ENCODE peak calls at places on chromosomes 2 and 18, in four cellular contexts. D, J, V and M are unnamed samples.

GRCh38 chr2:121254748-121255147 is 30.3 kb downstream of the TFCP2L1 start:
- DNase-seq in D (peak; percentile 93), J (no peak), V (no peak), M (no peak)

GRCh38 chr2:237901932-237902846 is 42.8 kb downstream of the RAMP1 start:
- DNase-seq in D (no peak), J (no peak), V (peak; percentile 23), M (peak; percentile 45)

GRCh38 chr18:9095297-9096012 is 7.0 kb upstream of the NDUFV2 start:
- DNase-seq in D (no peak), J (no peak), V (peak; percentile 51), M (no peak)

GRCh38 chr18:6921571-6921970 is 192.1 kb downstream of the ARHGAP28 start:
- DNase-seq in D (no peak), J (no peak), V (no peak), M (no peak)

GRCh38 chr2:215900203-215900611 is 113.1 kb downstream of the MREG start:
- DNase-seq in D (no peak), J (peak; percentile 72), V (no peak), M (no peak)

GRCh38 chr18:29874519-29875098 is 1167.9 kb downstream of the DSC3 start:
- DNase-seq in D (peak; percentile 22), J (no peak), V (peak; percentile 5), M (no peak)

GRCh38 chr2:122077771-122078170 is 322.3 kb downstream of the TSN start:
- DNase-seq in D (no peak), J (no peak), V (no peak), M (no peak)

GRCh38 chr2:177812713-177813396 is 259.7 kb downstream of the PDE11A start:
- DNase-seq in D (no peak), J (no peak), V (no peak), M (no peak)

GRCh38 chr2:95287806-95288205 is 9.3 kb upstream of the KCNIP3 start:
- DNase-seq in D (no peak), J (no peak), V (no peak), M (no peak)

GRCh38 chr2:52452201-52452600 is 1315.4 kb upstream of the CHAC2 start:
- DNase-seq in D (no peak), J (no peak), V (no peak), M (no peak)

GRCh38 chr2:159030674-159031380 is 62.4 kb downstream of the TANC1 start:
- DNase-seq in D (peak; percentile 47), J (no peak), V (no peak), M (peak; percentile 58)

GRCh38 chr2:135168119-135168872 is 116.2 kb downstream of the RAB3GAP1 start:
- DNase-seq in D (no peak), J (no peak), V (no peak), M (no peak)

GRCh38 chr18:394997-395383 is 105.5 kb downstream of the COLEC12 start:
- DNase-seq in D (peak; percentile 14), J (no peak), V (no peak), M (peak; percentile 77)

GRCh38 chr2:62724106-62724505 is 18.6 kb downstream of the EHBP1 start:
- DNase-seq in D (no peak), J (no peak), V (no peak), M (no peak)

GRCh38 chr18:73901151-73901550 is 246.5 kb downstream of the FBXO15 start:
- DNase-seq in D (no peak), J (no peak), V (no peak), M (no peak)

GRCh38 chr2:62038980-62039771 is 133.7 kb downstream of the COMMD1 start:
- DNase-seq in D (no peak), J (no peak), V (peak; percentile 94), M (no peak)

GRCh38 chr2:219912530-219912929 is 285.1 kb downstream of the SLC4A3 start:
- DNase-seq in D (peak; percentile 54), J (no peak), V (no peak), M (no peak)

GRCh38 chr2:54206596-54206995 is 49.4 kb downstream of the TSPYL6 start:
- DNase-seq in D (no peak), J (no peak), V (peak; percentile 49), M (no peak)

GRCh38 chr18:8177330-8178016 is 431.8 kb upstream of the RAB12 start:
- DNase-seq in D (peak; percentile 70), J (no peak), V (no peak), M (no peak)

GRCh38 chr2:238720232-238720672 is 127.6 kb upstream of the TWIST2 start:
- DNase-seq in D (peak; percentile 13), J (no peak), V (peak; percentile 22), M (peak; percentile 66)

GRCh38 chr2:20011276-20012031 is 1.0 kb downstream of the MATN3 start:
- DNase-seq in D (no peak), J (no peak), V (no peak), M (no peak)

GRCh38 chr2:20013061-20013721 is 723 bp upstream of the MATN3 start:
- DNase-seq in D (no peak), J (no peak), V (no peak), M (no peak)

GRCh38 chr2:20012282-20013060 is at the start of gene MATN3:
- DNase-seq in D (peak; percentile 61), J (peak; percentile 46), V (no peak), M (peak; percentile 80)

GRCh38 chr2:20008703-20009102 is 3.8 kb downstream of the MATN3 start:
- DNase-seq in D (no peak), J (no peak), V (no peak), M (no peak)

GRCh38 chr2:20012032-20012281 is 511 bp downstream of the MATN3 start:
- DNase-seq in D (no peak), J (no peak), V (no peak), M (no peak)
- H3K4me3 ChIP-seq in D (no peak overlapping the region), J (peak overlapping the region; percentile 51), V (no peak overlapping the region), M (no peak overlapping the region)

GRCh38 chr18:77022116-77022515 is 110.5 kb downstream of the MBP start:
- DNase-seq in D (no peak), J (no peak), V (no peak), M (no peak)

GRCh38 chr18:77021075-77021474 is 111.5 kb downstream of the MBP start:
- DNase-seq in D (no peak), J (no peak), V (no peak), M (no peak)

GRCh38 chr18:77017355-77017754 is 115.2 kb downstream of the MBP start:
- DNase-seq in D (peak; percentile 70), J (no peak), V (no peak), M (no peak)

GRCh38 chr18:77020561-77020960 is 112.0 kb downstream of the MBP start:
- DNase-seq in D (no peak), J (no peak), V (no peak), M (no peak)

GRCh38 chr18:77019641-77020040 is 112.9 kb downstream of the MBP start:
- DNase-seq in D (no peak), J (no peak), V (no peak), M (no peak)
- H3K27ac ChIP-seq in D (no peak overlapping the region), J (no peak overlapping the region), V (no peak overlapping the region), M (no peak overlapping the region)

GRCh38 chr2:26178246-26178645 is 5.4 kb downstream of the GAREM2 start:
- DNase-seq in D (no peak), J (no peak), V (no peak), M (no peak)
- H3K4me3 ChIP-seq in D (no peak overlapping the region), J (no peak overlapping the region), V (no peak overlapping the region), M (no peak overlapping the region)

GRCh38 chr18:58370096-58370495 is 258.8 kb downstream of the ALPK2 start:
- DNase-seq in D (no peak), J (no peak), V (no peak), M (no peak)

GRCh38 chr18:58370662-58371061 is 258.2 kb downstream of the ALPK2 start:
- DNase-seq in D (no peak), J (no peak), V (no peak), M (no peak)

GRCh38 chr18:58364867-58365533 is 263.9 kb downstream of the ALPK2 start:
- DNase-seq in D (no peak), J (no peak), V (no peak), M (no peak)

GRCh38 chr18:58369616-58370015 is 259.3 kb downstream of the ALPK2 start:
- DNase-seq in D (no peak), J (no peak), V (no peak), M (no peak)

DNA sequence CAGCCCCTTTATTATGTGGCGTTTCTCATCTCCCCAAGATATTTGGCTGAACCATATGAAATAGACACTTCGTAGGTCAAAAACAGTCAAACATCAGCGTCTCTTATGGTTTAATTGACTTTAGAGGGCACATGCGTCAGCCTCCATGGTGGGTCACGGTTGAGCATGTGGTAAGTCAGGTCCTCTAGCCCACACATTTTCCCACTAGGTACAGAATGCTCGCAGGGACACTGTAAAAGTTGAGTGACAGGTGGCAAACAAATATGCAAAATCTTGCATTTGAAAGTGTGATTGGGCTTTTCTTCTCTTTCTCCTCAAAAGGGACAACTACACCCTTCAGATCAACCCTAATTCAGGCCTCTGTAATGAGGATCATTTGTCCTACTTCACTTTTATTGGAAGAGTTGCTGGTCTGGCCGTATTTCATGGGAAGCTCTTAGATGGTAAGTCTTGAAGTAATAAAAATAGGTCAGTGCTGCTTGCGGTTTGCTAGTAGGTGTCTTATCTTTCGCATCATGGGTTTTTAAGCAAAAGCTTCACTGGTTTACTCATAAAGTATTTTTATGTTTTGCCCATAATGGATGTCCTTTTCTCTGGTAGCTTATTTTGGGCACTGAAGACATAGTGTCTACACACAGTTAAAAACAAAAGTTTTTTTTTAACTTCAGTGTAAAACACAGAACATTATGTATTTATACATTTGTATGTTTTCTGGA is 261.3 kb downstream of the ALPK2 start:
- DNase-seq in D (no peak), J (no peak), V (no peak), M (no peak)
- H3K27ac ChIP-seq in D (no peak overlapping the region), J (no peak overlapping the region), V (no peak overlapping the region), M (no peak overlapping the region)

DNA sequence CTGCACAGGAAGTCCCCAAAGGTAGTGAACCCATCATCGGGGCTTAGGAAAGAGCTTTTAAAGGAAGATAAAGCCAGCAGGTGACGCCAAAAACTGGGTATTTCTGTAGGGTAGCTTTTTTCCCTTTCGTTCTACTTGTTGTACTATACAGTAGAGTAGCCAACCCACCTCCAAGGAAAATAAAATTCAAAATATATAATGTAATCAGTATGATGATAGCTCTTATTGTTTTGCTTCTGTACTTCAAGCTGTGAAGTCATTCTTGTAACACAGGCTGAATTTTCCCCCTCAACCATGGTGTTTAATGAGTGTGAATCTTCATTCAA is 112.1 kb downstream of the FAM210A start:
- DNase-seq in D (no peak), J (no peak), V (peak; percentile 75), M (no peak)
- H3K4me3 ChIP-seq in D (no peak overlapping the region), J (no peak overlapping the region), V (peak overlapping the region; percentile 85), M (no peak overlapping the region)

GRCh38 chr2:222745836-222746559 is 74.5 kb downstream of the MOGAT1 start:
- DNase-seq in D (no peak), J (no peak), V (no peak), M (no peak)
- H3K27ac ChIP-seq in D (no peak overlapping the region), J (no peak overlapping the region), V (no peak overlapping the region), M (peak overlapping the region; percentile 27)

GRCh38 chr18:3071676-3072075 is 58.7 kb upstream of the LPIN2 start:
- DNase-seq in D (no peak), J (no peak), V (no peak), M (no peak)

GRCh38 chr18:3066391-3067079 is 53.6 kb upstream of the LPIN2 start:
- DNase-seq in D (no peak), J (no peak), V (no peak), M (no peak)

GRCh38 chr18:3062798-3063563 is 50.0 kb upstream of the LPIN2 start:
- DNase-seq in D (peak; percentile 64), J (peak; percentile 79), V (peak; percentile 72), M (peak; percentile 77)

GRCh38 chr18:3069671-3070433 is 56.9 kb upstream of the LPIN2 start:
- DNase-seq in D (no peak), J (no peak), V (no peak), M (no peak)

GRCh38 chr18:3067213-3068118 is 54.5 kb upstream of the LPIN2 start:
- DNase-seq in D (no peak), J (no peak), V (peak; percentile 18), M (no peak)
- H3K4me3 ChIP-seq in D (no peak overlapping the region), J (no peak overlapping the region), V (no peak overlapping the region), M (no peak overlapping the region)

GRCh38 chr2:28268386-28268785 is 124.3 kb upstream of the FOSL2 start:
- DNase-seq in D (no peak), J (no peak), V (no peak), M (no peak)
- H3K27ac ChIP-seq in D (no peak overlapping the region), J (no peak overlapping the region), V (no peak overlapping the region), M (no peak overlapping the region)